ENCODE peak calls at places on chromosomes 13 and 19, in four cellular contexts. One of them, this sample, is unnamed.

GRCh38 chr13:105920375-105920774 is 615.1 kb downstream of the EFNB2 start:
- DNase-seq in fibroblast of lung: peak; percentile 98
- DNase-seq in fibroblast of mammary gland: peak; percentile 95
- DNase-seq in heart right ventricle: no peak
- DNase-seq in this sample: no peak

GRCh38 chr19:7925171-7925837 is 631 bp downstream of the CTXN1 start:
- DNase-seq in fibroblast of lung: peak; percentile 71
- DNase-seq in fibroblast of mammary gland: peak; percentile 67
- DNase-seq in heart right ventricle: peak; percentile 60
- DNase-seq in this sample: peak; percentile 80

GRCh38 chr19:46745521-46746280 is at the start of gene FKRP:
- DNase-seq in fibroblast of lung: no peak
- DNase-seq in fibroblast of mammary gland: no peak
- DNase-seq in heart right ventricle: no peak
- DNase-seq in this sample: peak; percentile 50

GRCh38 chr19:6047741-6048231 is 62.5 kb downstream of the RFX2 start:
- DNase-seq in fibroblast of lung: peak; percentile 56
- DNase-seq in fibroblast of mammary gland: peak; percentile 46
- DNase-seq in heart right ventricle: no peak
- DNase-seq in this sample: peak; percentile 14

GRCh38 chr13:50125556-50126377 is 110.5 kb downstream of the KCNRG start:
- DNase-seq in fibroblast of lung: peak; percentile 95
- DNase-seq in fibroblast of mammary gland: peak; percentile 83
- DNase-seq in heart right ventricle: peak; percentile 94
- DNase-seq in this sample: peak; percentile 73

GRCh38 chr13:108086678-108087077 is 128.7 kb downstream of the LIG4 start:
- DNase-seq in fibroblast of lung: peak; percentile 0
- DNase-seq in fibroblast of mammary gland: no peak
- DNase-seq in heart right ventricle: no peak
- DNase-seq in this sample: no peak

GRCh38 chr19:5575553-5575952 is 7.8 kb upstream of the TINCR start:
- DNase-seq in fibroblast of lung: no peak
- DNase-seq in fibroblast of mammary gland: no peak
- DNase-seq in heart right ventricle: no peak
- DNase-seq in this sample: no peak

GRCh38 chr13:72959643-72960042 is 99.2 kb upstream of the KLF5 start:
- DNase-seq in fibroblast of lung: peak; percentile 8
- DNase-seq in fibroblast of mammary gland: peak; percentile 64
- DNase-seq in heart right ventricle: no peak
- DNase-seq in this sample: no peak

GRCh38 chr19:48490980-48491792 is 20.4 kb downstream of the LMTK3 start:
- DNase-seq in fibroblast of lung: no peak
- DNase-seq in fibroblast of mammary gland: no peak
- DNase-seq in heart right ventricle: no peak
- DNase-seq in this sample: peak; percentile 47

GRCh38 chr13:110525328-110526319 is 35.9 kb downstream of the RAB20 start:
- DNase-seq in fibroblast of lung: no peak
- DNase-seq in fibroblast of mammary gland: no peak
- DNase-seq in heart right ventricle: peak; percentile 54
- DNase-seq in this sample: no peak
- TF ChIP-seq CTCF in fibroblast of lung: no peak
- TF ChIP-seq CTCF in fibroblast of mammary gland: no peak
- TF ChIP-seq CTCF in heart right ventricle: no peak
- TF ChIP-seq CTCF in this sample: no peak

GRCh38 chr19:14516746-14517438 is 1.3 kb downstream of the DNAJB1 start:
- DNase-seq in fibroblast of lung: no peak
- DNase-seq in fibroblast of mammary gland: no peak
- DNase-seq in heart right ventricle: no peak
- DNase-seq in this sample: no peak

GRCh38 chr19:14517446-14517839 is 754 bp downstream of the DNAJB1 start:
- DNase-seq in fibroblast of lung: no peak
- DNase-seq in fibroblast of mammary gland: no peak
- DNase-seq in heart right ventricle: no peak
- DNase-seq in this sample: no peak

GRCh38 chr19:14514215-14514871 is 3.9 kb downstream of the DNAJB1 start:
- DNase-seq in fibroblast of lung: no peak
- DNase-seq in fibroblast of mammary gland: no peak
- DNase-seq in heart right ventricle: no peak
- DNase-seq in this sample: no peak

GRCh38 chr19:14515501-14516047 is 2.6 kb downstream of the DNAJB1 start:
- DNase-seq in fibroblast of lung: no peak
- DNase-seq in fibroblast of mammary gland: no peak
- DNase-seq in heart right ventricle: no peak
- DNase-seq in this sample: no peak

GRCh38 chr19:14516048-14516534 is 2.1 kb downstream of the DNAJB1 start:
- DNase-seq in fibroblast of lung: no peak
- DNase-seq in fibroblast of mammary gland: no peak
- DNase-seq in heart right ventricle: no peak
- DNase-seq in this sample: no peak
- TF ChIP-seq CTCF in fibroblast of lung: no peak
- TF ChIP-seq CTCF in fibroblast of mammary gland: no peak
- TF ChIP-seq CTCF in heart right ventricle: no peak
- TF ChIP-seq CTCF in this sample: no peak

DNA sequence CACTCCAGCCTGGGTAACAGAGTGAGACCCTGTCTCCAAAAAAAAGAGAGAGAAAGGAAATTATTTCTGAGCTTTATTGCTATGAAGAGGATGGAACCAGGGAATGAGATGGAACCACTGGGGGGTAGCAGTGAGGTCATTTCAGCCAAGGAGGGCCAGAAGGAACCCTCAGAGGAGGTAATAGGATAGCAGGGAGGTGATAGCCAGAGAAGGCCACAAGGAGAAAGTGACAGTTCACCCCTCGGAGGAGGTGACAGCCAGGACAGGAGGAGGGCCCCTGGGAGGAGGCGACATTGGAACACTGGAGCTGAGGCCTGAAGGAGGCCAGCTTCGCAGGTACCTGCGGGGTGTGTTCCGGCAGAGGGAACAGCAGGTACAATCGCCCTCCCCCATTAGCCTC is 695 bp upstream of the PGPEP1 start:
- DNase-seq in fibroblast of lung: no peak
- DNase-seq in fibroblast of mammary gland: peak; percentile 21
- DNase-seq in heart right ventricle: no peak
- DNase-seq in this sample: no peak
- TF ChIP-seq CTCF in fibroblast of lung: peak; percentile 28
- TF ChIP-seq CTCF in fibroblast of mammary gland: peak; percentile 28
- TF ChIP-seq CTCF in heart right ventricle: no peak
- TF ChIP-seq CTCF in this sample: no peak

GRCh38 chr13:75364131-75364713 is 117.7 kb downstream of the TBC1D4 start:
- DNase-seq in fibroblast of lung: no peak
- DNase-seq in fibroblast of mammary gland: no peak
- DNase-seq in heart right ventricle: no peak
- DNase-seq in this sample: no peak
- TF ChIP-seq CTCF in fibroblast of lung: peak; percentile 7
- TF ChIP-seq CTCF in fibroblast of mammary gland: no peak
- TF ChIP-seq CTCF in heart right ventricle: no peak
- TF ChIP-seq CTCF in this sample: no peak

GRCh38 chr13:96072392-96072791 is 17.5 kb upstream of the HS6ST3 start:
- DNase-seq in fibroblast of lung: no peak
- DNase-seq in fibroblast of mammary gland: no peak
- DNase-seq in heart right ventricle: no peak
- DNase-seq in this sample: no peak
- TF ChIP-seq CTCF in fibroblast of lung: no peak
- TF ChIP-seq CTCF in fibroblast of mammary gland: no peak
- TF ChIP-seq CTCF in heart right ventricle: no peak
- TF ChIP-seq CTCF in this sample: no peak

DNA sequence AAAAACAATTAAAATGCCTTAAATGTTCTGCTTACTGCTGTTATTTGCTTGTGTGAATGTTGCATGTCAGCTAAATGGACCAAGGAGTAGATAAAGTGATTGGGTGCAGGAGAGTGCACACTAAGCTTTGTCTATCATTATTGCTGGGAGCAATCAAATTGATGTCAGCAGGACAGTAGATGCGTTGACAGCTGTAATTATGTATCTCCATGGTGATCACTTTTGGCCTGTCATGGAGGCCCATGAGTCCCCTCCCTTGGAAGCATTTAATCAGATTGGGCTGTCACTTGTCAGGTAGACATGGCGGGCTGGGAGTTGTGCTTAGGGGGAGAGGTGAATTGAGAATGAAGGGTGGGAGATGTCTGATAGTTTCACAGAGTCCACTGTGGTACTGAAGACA is 215.3 kb downstream of the PCCA start:
- DNase-seq in fibroblast of lung: no peak
- DNase-seq in fibroblast of mammary gland: no peak
- DNase-seq in heart right ventricle: no peak
- DNase-seq in this sample: no peak
- TF ChIP-seq CTCF in fibroblast of lung: no peak
- TF ChIP-seq CTCF in fibroblast of mammary gland: no peak
- TF ChIP-seq CTCF in heart right ventricle: no peak
- TF ChIP-seq CTCF in this sample: no peak

GRCh38 chr13:91802957-91803356 is 404.5 kb downstream of the GPC5 start:
- DNase-seq in fibroblast of lung: no peak
- DNase-seq in fibroblast of mammary gland: no peak
- DNase-seq in heart right ventricle: no peak
- DNase-seq in this sample: no peak
- TF ChIP-seq CTCF in fibroblast of lung: no peak
- TF ChIP-seq CTCF in fibroblast of mammary gland: no peak
- TF ChIP-seq CTCF in heart right ventricle: no peak
- TF ChIP-seq CTCF in this sample: no peak